ENCODE peak calls at places on chromosomes 3 and 15, in ten cellular contexts. S, J, L, E, X, N, B, C, V and R are unnamed samples.

GRCh38 chr3:24741506-24741905 is 246.9 kb upstream of the THRB start:
- DNase-seq in V (no peak), L (no peak), S (no peak), X (no peak), C (no peak), N (no peak), B (no peak), J (no peak), E (no peak), R (no peak)

GRCh38 chr15:68763063-68763462 is 57.6 kb downstream of the ANP32A start:
- DNase-seq in E (no peak), X (no peak), S (no peak), C (no peak), L (no peak), N (no peak), B (no peak), J (no peak), V (no peak), R (no peak)

GRCh38 chr15:64688179-64688578 is 87.2 kb downstream of the RBPMS2 start:
- DNase-seq in L (no peak), S (no peak), V (no peak), N (no peak), X (no peak), C (no peak), E (no peak), J (no peak), B (no peak), R (no peak)

GRCh38 chr3:156317457-156317856 is 197.1 kb downstream of the KCNAB1 start:
- DNase-seq in L (no peak), C (no peak), E (no peak), N (no peak), X (no peak), B (no peak), J (no peak), V (peak), S (peak), R (no peak)

GRCh38 chr3:195150194-195151118 is 120.5 kb downstream of the XXYLT1 start:
- DNase-seq in L (peak), S (peak), J (no peak), B (no peak), V (peak), N (no peak), X (no peak), C (peak), E (peak), R (no peak)

GRCh38 chr3:194194051-194194756 is 58.3 kb downstream of the HES1 start:
- DNase-seq in X (no peak), L (no peak), E (no peak), B (no peak), S (no peak), N (no peak), C (peak), J (no peak), V (no peak), R (no peak)

GRCh38 chr3:99686955-99687612 is 48.7 kb downstream of the COL8A1 start:
- DNase-seq in E (peak), L (peak), N (no peak), V (peak), B (peak), J (peak), C (peak), S (peak), X (peak), R (peak)

GRCh38 chr3:90015688-90016356 is 908.4 kb downstream of the EPHA3 start:
- DNase-seq in S (no peak), C (no peak), B (peak), N (no peak), V (peak), L (no peak), X (peak), E (no peak), J (no peak), R (peak)

GRCh38 chr3:38229036-38229435 is 36.6 kb upstream of the SLC22A13 start:
- DNase-seq in J (no peak), X (no peak), B (no peak), E (no peak), L (no peak), N (no peak), C (no peak), V (no peak), S (no peak), R (no peak)

GRCh38 chr15:34986326-34987181 is 1.5 kb downstream of the ZNF770 start:
- DNase-seq in C (no peak), X (peak), B (no peak), S (no peak), N (no peak), V (peak), J (no peak), L (no peak), E (peak), R (peak)

GRCh38 chr3:41198526-41198925 is 779 bp upstream of the CTNNB1 start:
- DNase-seq in J (peak), N (peak), S (no peak), C (peak), E (peak), B (no peak), L (peak), X (no peak), V (no peak), R (peak)

GRCh38 chr3:107985496-107985895 is 105.3 kb downstream of the CD47 start:
- DNase-seq in C (peak), J (no peak), S (no peak), L (no peak), V (peak), B (no peak), E (no peak), N (no peak), X (no peak), R (no peak)

GRCh38 chr3:153443961-153444360 is 281.9 kb downstream of the RAP2B start:
- DNase-seq in N (no peak), E (no peak), S (no peak), V (peak), X (no peak), L (no peak), J (no peak), C (no peak), B (no peak), R (peak)

GRCh38 chr3:122668930-122669730 is 11.5 kb upstream of the PARP14 start:
- DNase-seq in N (no peak), E (no peak), J (no peak), V (peak), C (peak), S (no peak), B (no peak), L (no peak), X (no peak), R (no peak)

GRCh38 chr15:97140216-97140615 is 809.7 kb downstream of the NR2F2 start:
- DNase-seq in X (no peak), B (no peak), E (no peak), V (no peak), S (no peak), J (peak), C (no peak), N (no peak), L (no peak), R (no peak)